ENCODE peak calls at places on chromosomes 7 and 10, in four cellular contexts. N, E, G and I are unnamed samples.

GRCh38 chr7:125118444-125118843 is 188.8 kb upstream of the POT1 start:
- DNase-seq in N (no peak), E (peak), G (no peak), I (no peak)

GRCh38 chr10:113096111-113097045 is 146.3 kb downstream of the TCF7L2 start:
- DNase-seq in N (no peak), E (no peak), G (no peak), I (no peak)

GRCh38 chr7:70210200-70210960 is 612.1 kb downstream of the AUTS2 start:
- DNase-seq in N (no peak), E (no peak), G (no peak), I (no peak)

GRCh38 chr7:73519867-73520672 is 2.0 kb downstream of the BAZ1B start:
- DNase-seq in N (peak), E (peak), G (no peak), I (no peak)

GRCh38 chr10:32692174-32692573 is 246.2 kb downstream of the CCDC7 start:
- DNase-seq in N (peak), E (no peak), G (no peak), I (peak)

GRCh38 chr7:19713676-19714075 is 4.8 kb upstream of the POLR1F start:
- DNase-seq in N (peak), E (peak), G (peak), I (peak)

GRCh38 chr10:88154596-88155250 is 291.3 kb downstream of the PTEN start:
- DNase-seq in N (peak), E (no peak), G (no peak), I (no peak)

GRCh38 chr10:104328916-104329710 is 9.2 kb downstream of the ITPRIP start:
- DNase-seq in N (peak), E (peak), G (peak), I (peak)

GRCh38 chr7:121442845-121443244 is 46.7 kb upstream of the FAM3C start:
- DNase-seq in N (no peak), E (no peak), G (no peak), I (no peak)

GRCh38 chr10:79054203-79055099 is 14.3 kb upstream of the ZMIZ1 start:
- DNase-seq in N (no peak), E (no peak), G (no peak), I (no peak)

GRCh38 chr7:148503900-148504487 is 86.6 kb upstream of the C7orf33 start:
- DNase-seq in N (peak), E (no peak), G (no peak), I (peak)

GRCh38 chr10:5685764-5686240 is 1.2 kb downstream of the TASOR2 start:
- DNase-seq in N (peak), E (no peak), G (no peak), I (no peak)

GRCh38 chr10:114704720-114705119 is 46.6 kb upstream of the ABLIM1 start:
- DNase-seq in N (no peak), E (no peak), G (no peak), I (no peak)

GRCh38 chr7:128885370-128886187 is 22.9 kb downstream of the ATP6V1F start:
- DNase-seq in N (no peak), E (no peak), G (no peak), I (no peak)

GRCh38 chr10:79561257-79561656 is 1.1 kb upstream of the SFTPA2 start:
- DNase-seq in N (no peak), E (no peak), G (no peak), I (no peak)

GRCh38 chr10:127293640-127294039 is 97.2 kb upstream of the INSYN2A start:
- DNase-seq in N (no peak), E (no peak), G (no peak), I (no peak)

GRCh38 chr7:31102973-31103850 is 51.1 kb downstream of the ADCYAP1R1 start:
- DNase-seq in N (no peak), E (no peak), G (no peak), I (no peak)

GRCh38 chr7:111532625-111533024 is 29.7 kb downstream of the IMMP2L start:
- DNase-seq in N (no peak), E (no peak), G (no peak), I (no peak)

GRCh38 chr10:113177163-113177935 is 227.3 kb downstream of the TCF7L2 start:
- DNase-seq in N (no peak), E (no peak), G (no peak), I (no peak)

GRCh38 chr10:91493313-91493712 is 83.2 kb downstream of the HECTD2 start:
- DNase-seq in N (peak), E (no peak), G (no peak), I (no peak)

GRCh38 chr10:35536789-35537188 is 68.4 kb upstream of the GJD4 start:
- DNase-seq in N (no peak), E (no peak), G (no peak), I (no peak)

GRCh38 chr10:34723746-34724145 is 91.3 kb downstream of the PARD3 start:
- DNase-seq in N (peak), E (no peak), G (peak), I (no peak)

GRCh38 chr7:12066561-12066960 is 144.5 kb upstream of the TMEM106B start:
- DNase-seq in N (peak), E (no peak), G (no peak), I (peak)

GRCh38 chr10:113320213-113320612 is 232.6 kb upstream of the HABP2 start:
- DNase-seq in N (no peak), E (no peak), G (no peak), I (no peak)

GRCh38 chr7:134044682-134045081 is 82.5 kb upstream of the LRGUK start:
- DNase-seq in N (peak), E (no peak), G (no peak), I (no peak)

GRCh38 chr10:25304606-25305005 is 129.8 kb downstream of the GPR158 start:
- DNase-seq in N (no peak), E (no peak), G (no peak), I (no peak)

GRCh38 chr7:106514887-106515286 is 146.1 kb downstream of the CCDC71L start:
- DNase-seq in N (no peak), E (no peak), G (no peak), I (no peak)

GRCh38 chr7:14739496-14740185 is 162.9 kb downstream of the DGKB start:
- DNase-seq in N (no peak), E (no peak), G (no peak), I (no peak)

GRCh38 chr10:125742465-125742864 is 23.0 kb downstream of the EDRF1 start:
- DNase-seq in N (no peak), E (no peak), G (no peak), I (no peak)
- TF ChIP-seq CTCF in N (peak), E (no peak), G (no peak), I (peak)

GRCh38 chr7:115635876-115636275 is 394.7 kb downstream of the TFEC start:
- DNase-seq in N (no peak), E (no peak), G (no peak), I (no peak)

GRCh38 chr7:115634633-115635032 is 395.9 kb downstream of the TFEC start:
- DNase-seq in N (no peak), E (no peak), G (no peak), I (peak)

GRCh38 chr7:115632636-115633035 is 397.9 kb downstream of the TFEC start:
- DNase-seq in N (no peak), E (no peak), G (no peak), I (no peak)

GRCh38 chr7:115637123-115637522 is 393.4 kb downstream of the TFEC start:
- DNase-seq in N (no peak), E (no peak), G (no peak), I (no peak)

GRCh38 chr7:115635367-115635766 is 395.2 kb downstream of the TFEC start:
- DNase-seq in N (peak), E (no peak), G (no peak), I (no peak)
- TF ChIP-seq CTCF in N (no peak), E (no peak), G (no peak), I (no peak)

DNA sequence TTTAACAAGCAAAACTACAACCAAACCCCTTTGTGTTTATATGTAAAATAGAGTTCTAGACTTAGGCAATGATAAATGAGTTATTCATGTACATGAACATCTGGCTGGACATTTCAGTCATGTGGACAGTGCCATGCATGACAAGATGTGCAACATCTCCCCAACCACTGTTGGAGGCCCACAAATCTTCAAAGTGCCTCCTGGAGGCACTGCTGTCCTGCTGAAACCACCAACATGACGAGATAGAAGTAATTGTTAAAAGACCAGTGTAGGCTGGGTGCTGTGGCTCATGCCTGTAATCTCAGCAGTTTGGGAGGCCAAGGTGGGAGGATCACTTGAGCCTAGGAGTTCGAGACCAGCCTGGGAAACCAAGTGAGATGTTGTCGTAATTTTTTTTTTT is 18.5 kb downstream of the PPIA start:
- DNase-seq in N (no peak), E (no peak), G (no peak), I (no peak)
- TF ChIP-seq CTCF in N (no peak), E (no peak), G (no peak), I (no peak)

GRCh38 chr7:64183126-64183742 is 23.8 kb upstream of the ZNF735 start:
- DNase-seq in N (no peak), E (no peak), G (peak), I (no peak)
- TF ChIP-seq CTCF in N (peak), E (no peak), G (peak), I (peak)

DNA sequence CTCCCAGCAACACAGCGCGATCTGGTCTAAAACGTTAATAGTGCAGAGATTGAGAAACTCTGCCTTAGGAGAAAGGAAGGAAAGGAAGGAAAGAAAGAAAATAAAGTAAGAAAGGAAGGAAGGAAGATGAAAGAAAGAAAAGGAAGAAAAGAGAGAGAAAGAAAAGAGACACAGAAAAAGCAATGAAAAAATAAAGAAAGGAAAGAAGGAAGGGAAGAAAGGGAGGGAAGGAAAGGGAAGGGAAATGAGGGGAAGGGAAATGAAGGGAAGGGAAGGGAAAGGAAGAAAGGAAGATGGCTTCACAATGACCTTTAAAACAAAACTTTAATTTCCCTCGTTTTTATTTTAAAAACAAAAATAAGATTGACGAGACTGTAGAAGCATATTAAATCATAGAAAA is 173.1 kb downstream of the ITGA8 start:
- DNase-seq in N (no peak), E (no peak), G (no peak), I (no peak)
- TF ChIP-seq CTCF in N (no peak), E (no peak), G (no peak), I (no peak)

GRCh38 chr10:93095225-93095624 is 21.5 kb downstream of the CYP26A1 start:
- DNase-seq in N (no peak), E (no peak), G (no peak), I (no peak)
- TF ChIP-seq CTCF in N (no peak), E (no peak), G (peak), I (no peak)

DNA sequence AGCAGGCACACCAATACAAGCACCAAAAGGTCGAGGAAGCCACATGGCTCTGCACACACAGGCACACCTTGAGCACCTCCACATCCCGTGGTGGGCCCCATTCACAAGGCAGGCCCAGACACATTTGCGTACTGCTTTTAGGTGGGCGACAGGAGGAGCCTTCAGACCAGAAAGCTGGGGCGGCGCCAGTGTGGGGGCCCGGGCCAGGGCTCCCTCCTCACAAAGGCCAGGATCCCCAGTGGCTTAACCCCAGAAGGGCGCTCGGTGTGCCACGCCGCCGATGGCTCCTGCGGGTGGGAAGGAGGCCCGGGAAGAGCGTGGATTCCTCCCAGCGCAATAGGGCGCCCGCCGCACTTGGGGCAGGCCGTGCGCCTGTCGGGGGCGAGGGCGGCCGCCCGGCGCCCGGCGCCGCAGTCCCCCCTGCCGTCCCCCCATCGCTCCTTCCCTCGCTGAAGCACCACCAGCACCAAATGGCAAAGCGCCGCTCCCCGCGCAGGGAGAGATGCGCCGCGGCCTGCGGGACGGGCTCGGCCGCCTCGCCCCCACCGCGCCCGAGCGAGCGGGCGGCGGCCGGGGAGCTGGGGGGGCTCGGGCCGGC is 2.9 kb upstream of the SMARCD3 start:
- DNase-seq in N (peak), E (no peak), G (peak), I (no peak)
- TF ChIP-seq CTCF in N (no peak), E (no peak), G (no peak), I (no peak)